ENCODE peak calls at places on chromosome 3, in six cellular contexts. B, L, U, P, E and T are unnamed samples.

GRCh38 chr3:78613366-78614008 is 1154.3 kb downstream of the ROBO1 start:
- DNase-seq in P (no peak), E (no peak), U (no peak), L (no peak), B (no peak), T (no peak)

GRCh38 chr3:137568880-137569279 is 195.2 kb upstream of the SOX14 start:
- DNase-seq in P (no peak), E (no peak), B (no peak), U (no peak), L (no peak), T (no peak)

GRCh38 chr3:63948995-63949394 is 36.8 kb upstream of the SCAANT1 start:
- DNase-seq in U (peak), E (no peak), B (no peak), L (no peak), P (peak), T (no peak)

GRCh38 chr3:194381460-194381875 is 11.9 kb upstream of the LRRC15 start:
- DNase-seq in E (no peak), B (no peak), L (no peak), U (no peak), P (no peak), T (peak)

GRCh38 chr3:130963878-130964277 is 62.7 kb downstream of the ASTE1 start:
- DNase-seq in L (peak), P (peak), E (peak), B (no peak), U (peak), T (no peak)

GRCh38 chr3:138461696-138462295 is 27.4 kb downstream of the ESYT3 start:
- DNase-seq in E (no peak), B (peak), L (no peak), P (no peak), U (no peak), T (peak)

GRCh38 chr3:186532641-186533072 is 11.5 kb downstream of the CRYGS start:
- DNase-seq in L (peak), U (no peak), P (no peak), B (no peak), E (peak), T (no peak)

GRCh38 chr3:196179380-196180308 is 31.6 kb downstream of the ZDHHC19 start:
- DNase-seq in L (no peak), P (no peak), E (peak), U (peak), B (no peak), T (peak)

GRCh38 chr3:119347036-119347435 is 52.9 kb downstream of the ARHGAP31 start:
- DNase-seq in B (no peak), P (no peak), U (no peak), L (no peak), E (no peak), T (no peak)

GRCh38 chr3:15361494-15362214 is 29.3 kb upstream of the SH3BP5 start:
- DNase-seq in L (peak), E (peak), B (no peak), U (peak), P (no peak), T (peak)

GRCh38 chr3:66812126-66812525 is 186.0 kb upstream of the KBTBD8 start:
- DNase-seq in L (no peak), E (no peak), U (peak), B (no peak), P (no peak), T (no peak)

GRCh38 chr3:196694202-196694638 is 17.8 kb downstream of the CEP19 start:
- DNase-seq in U (peak), P (no peak), E (no peak), L (no peak), B (no peak), T (no peak)

GRCh38 chr3:128076783-128077624 is 24.8 kb downstream of the SEC61A1 start:
- DNase-seq in E (no peak), L (no peak), U (no peak), B (no peak), P (peak), T (no peak)

GRCh38 chr3:196198081-196198675 is 13.0 kb downstream of the ZDHHC19 start:
- DNase-seq in L (no peak), E (no peak), U (no peak), P (no peak), B (no peak), T (no peak)

GRCh38 chr3:118181274-118181673 is 853.4 kb downstream of the IGSF11 start:
- DNase-seq in B (no peak), E (no peak), P (no peak), U (no peak), L (no peak), T (no peak)

GRCh38 chr3:52860424-52860768 is 25.6 kb upstream of the MUSTN1 start:
- DNase-seq in P (no peak), U (no peak), L (no peak), B (no peak), E (no peak), T (no peak)

GRCh38 chr3:180679178-180680096 is at the start of gene CCDC39:
- DNase-seq in U (peak), E (peak), L (peak), P (peak), B (peak), T (peak)

GRCh38 chr3:12695112-12695511 is 31.2 kb upstream of the RAF1 start:
- DNase-seq in U (no peak), L (no peak), E (no peak), B (no peak), P (no peak), T (no peak)

GRCh38 chr3:128408693-128409620 is 57.7 kb downstream of the DNAJB8 start:
- DNase-seq in E (no peak), B (no peak), P (no peak), U (no peak), L (no peak), T (no peak)

GRCh38 chr3:17941766-17942165 is 199.3 kb upstream of the TBC1D5 start:
- DNase-seq in B (no peak), U (no peak), L (no peak), E (no peak), P (no peak), T (no peak)

GRCh38 chr3:48013288-48013980 is 2.8 kb downstream of the MAP4 start:
- DNase-seq in E (peak), B (no peak), U (peak), L (no peak), P (peak), T (no peak)

GRCh38 chr3:187669675-187670504 is at the start of gene SST:
- DNase-seq in U (peak), E (peak), P (peak), B (peak), L (peak), T (peak)

GRCh38 chr3:43870110-43870509 is 179.4 kb downstream of the ABHD5 start:
- DNase-seq in B (no peak), E (peak), L (no peak), U (peak), P (peak), T (peak)

GRCh38 chr3:198088421-198088955 is 128.5 kb downstream of the LMLN start:
- DNase-seq in P (no peak), B (no peak), L (no peak), E (no peak), U (no peak), T (no peak)

GRCh38 chr3:168973206-168973605 is 690.3 kb downstream of the MECOM start:
- DNase-seq in P (no peak), U (peak), B (no peak), L (no peak), E (no peak), T (no peak)

GRCh38 chr3:13040381-13041074 is 32.7 kb downstream of the IQSEC1 start:
- DNase-seq in E (peak), P (no peak), B (no peak), L (no peak), U (no peak), T (no peak)

GRCh38 chr3:13713396-13713795 is 164.5 kb downstream of the FBLN2 start:
- DNase-seq in B (no peak), U (no peak), P (no peak), L (no peak), E (no peak), T (peak)

GRCh38 chr3:52052831-52053306 is 3.5 kb downstream of the DUSP7 start:
- DNase-seq in P (peak), U (peak), E (peak), L (no peak), B (peak), T (peak)

GRCh38 chr3:132290833-132291232 is 26.4 kb upstream of the ACP3 start:
- DNase-seq in P (peak), U (peak), L (no peak), E (no peak), B (no peak), T (no peak)

GRCh38 chr3:25441234-25441856 is 13.3 kb downstream of the RARB start:
- DNase-seq in E (peak), U (no peak), P (no peak), L (no peak), B (peak), T (peak)

GRCh38 chr3:90184861-90185260 is 1077.4 kb downstream of the EPHA3 start:
- DNase-seq in L (no peak), B (no peak), U (peak), P (peak), E (peak), T (no peak)

GRCh38 chr3:4643904-4644547 is 150.9 kb downstream of the ITPR1 start:
- DNase-seq in L (no peak), B (no peak), U (no peak), E (no peak), P (no peak), T (no peak)

GRCh38 chr3:192422998-192423349 is 304.4 kb downstream of the FGF12 start:
- DNase-seq in L (no peak), E (peak), B (no peak), P (no peak), U (no peak), T (no peak)

GRCh38 chr3:100306695-100307094 is 27.9 kb upstream of the NIT2 start:
- DNase-seq in P (no peak), U (no peak), B (no peak), L (no peak), E (no peak), T (no peak)

GRCh38 chr3:194476784-194477183 is 10.0 kb downstream of the ATP13A3 start:
- DNase-seq in B (no peak), U (no peak), P (no peak), E (no peak), L (no peak), T (no peak)

DNA sequence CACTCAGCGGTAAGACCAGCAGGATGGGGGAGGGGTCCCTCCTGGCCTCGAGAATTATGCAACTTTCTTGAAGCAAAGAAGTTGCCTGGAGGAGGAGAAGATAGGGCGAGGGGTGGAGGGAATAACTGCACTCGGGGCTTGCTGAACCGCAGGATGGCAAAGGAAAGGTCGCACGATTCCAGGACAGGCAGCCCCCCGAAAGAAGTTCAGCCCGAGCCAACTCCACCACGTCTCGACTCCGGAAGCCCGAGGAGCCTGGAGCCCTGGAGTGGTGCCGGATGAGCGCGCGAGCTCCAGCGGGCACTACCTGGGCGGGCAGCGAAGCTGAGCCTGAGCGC is 398 bp downstream of the WWTR1 start:
- DNase-seq in L (no peak), P (peak), U (peak), B (no peak), E (peak), T (no peak)
- H4K8ac ChIP-seq in L (no peak), P (peak), U (peak), B (peak), E (no peak), T (no peak)

GRCh38 chr3:45993421-45994027 is 2.1 kb downstream of the FYCO1 start:
- DNase-seq in B (no peak), P (no peak), U (no peak), L (no peak), E (no peak), T (no peak)

GRCh38 chr3:45991341-45991740 is 4.3 kb downstream of the FYCO1 start:
- DNase-seq in L (no peak), P (no peak), U (no peak), B (no peak), E (no peak), T (no peak)

GRCh38 chr3:45994661-45995369 is 809 bp downstream of the FYCO1 start:
- DNase-seq in L (no peak), B (peak), U (no peak), P (no peak), E (peak), T (peak)

GRCh38 chr3:45992133-45992729 is 3.4 kb downstream of the FYCO1 start:
- DNase-seq in B (no peak), E (no peak), U (no peak), L (no peak), P (no peak), T (peak)

DNA sequence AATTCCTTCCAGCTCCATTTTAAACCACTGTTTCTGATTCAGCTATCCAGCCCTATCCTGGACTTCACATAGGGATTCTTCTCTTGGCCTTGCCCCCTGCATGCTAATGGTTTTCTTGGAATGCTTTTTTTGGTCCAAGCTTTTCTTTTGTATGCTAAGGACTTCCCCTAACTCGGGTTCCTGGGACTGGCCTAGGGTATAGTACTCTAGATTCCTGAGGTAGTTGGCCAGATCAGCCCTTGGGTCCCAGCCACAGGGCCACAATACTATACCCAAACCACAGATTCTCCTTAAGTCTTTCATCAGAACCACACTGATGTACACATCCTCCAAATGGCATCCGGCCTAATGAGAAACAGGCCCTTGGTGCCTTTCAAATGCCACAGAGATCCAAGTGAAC is 2.8 kb downstream of the FYCO1 start:
- DNase-seq in U (peak), E (peak), P (peak), B (no peak), L (no peak), T (no peak)
- H3K4ac ChIP-seq in U (peak), E (no peak), P (no peak), B (no peak), L (no peak), T (no peak)

GRCh38 chr3:123081718-123082369 is 15.0 kb downstream of the PDIA5 start:
- DNase-seq in B (no peak), L (no peak), U (no peak), P (peak), E (peak), T (no peak)

GRCh38 chr3:123082370-123083065 is 15.7 kb downstream of the PDIA5 start:
- DNase-seq in U (no peak), B (no peak), L (no peak), P (no peak), E (no peak), T (no peak)

GRCh38 chr3:123078101-123078500 is 11.3 kb downstream of the PDIA5 start:
- DNase-seq in E (no peak), B (no peak), U (no peak), L (no peak), P (no peak), T (no peak)

GRCh38 chr3:123083446-123084124 is 16.8 kb downstream of the PDIA5 start:
- DNase-seq in L (no peak), B (no peak), U (no peak), E (no peak), P (no peak), T (no peak)

DNA sequence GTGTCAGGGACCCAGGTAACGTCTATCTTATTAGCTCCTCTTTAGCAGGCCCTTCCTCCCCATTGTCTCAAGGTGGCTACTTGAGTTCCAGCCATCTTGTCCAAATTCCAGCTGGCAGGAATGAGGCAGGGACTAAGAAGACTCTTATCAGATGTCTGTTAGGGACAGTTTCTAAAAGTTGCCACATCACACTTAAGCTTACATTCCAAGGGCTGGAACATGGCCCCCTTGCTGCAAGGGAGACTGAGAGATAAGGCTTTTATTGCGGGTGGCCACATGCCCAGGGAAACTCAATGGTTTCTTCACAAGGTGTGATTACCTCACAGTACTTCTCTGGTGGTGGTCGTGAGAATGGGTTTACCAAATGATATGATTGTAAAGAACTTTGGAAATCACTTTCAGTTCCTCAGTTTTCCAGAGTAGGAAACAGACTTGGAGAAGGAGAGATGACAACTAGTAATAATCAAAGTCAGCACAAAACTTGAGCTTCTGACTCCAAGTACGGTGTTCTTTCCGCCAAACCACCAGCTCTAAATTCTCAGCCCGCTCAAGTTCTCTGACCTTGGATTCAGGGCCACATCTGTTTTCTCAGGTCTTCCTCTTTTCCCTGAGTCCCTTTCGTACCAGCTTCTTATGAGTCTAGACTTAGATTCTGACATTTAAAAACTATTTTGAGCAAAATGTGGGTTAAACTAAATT is 14.2 kb downstream of the PDIA5 start:
- DNase-seq in L (no peak), B (no peak), U (no peak), E (peak), P (peak), T (no peak)
- H2BK15ac ChIP-seq in L (no peak), B (no peak), U (peak), E (no peak), P (no peak), T (no peak)

GRCh38 chr3:103968131-103968530 is 1398.6 kb upstream of the ALCAM start:
- DNase-seq in E (no peak), U (no peak), B (no peak), L (no peak), P (no peak), T (no peak)

GRCh38 chr3:103965764-103966163 is 1400.9 kb upstream of the ALCAM start:
- DNase-seq in L (no peak), U (no peak), E (no peak), P (no peak), B (no peak), T (no peak)

GRCh38 chr3:103963599-103963998 is 1403.1 kb upstream of the ALCAM start:
- DNase-seq in B (no peak), P (peak), E (peak), U (no peak), L (no peak), T (no peak)

GRCh38 chr3:103968751-103969150 is 1398.0 kb upstream of the ALCAM start:
- DNase-seq in U (no peak), L (no peak), E (no peak), B (no peak), P (no peak), T (no peak)

GRCh38 chr3:103966749-103967148 is 1400.0 kb upstream of the ALCAM start:
- DNase-seq in P (no peak), E (no peak), U (no peak), L (no peak), B (no peak), T (no peak)
- H4K8ac ChIP-seq in P (no peak), E (no peak), U (no peak), L (no peak), B (no peak), T (no peak)